ENCODE peak calls at places on chromosome X, in five cellular contexts. C is transverse colon, F is AG09309, Z is tibial nerve, Q is lower lobe of right lung. J is an unnamed sample.
A peak's percentile ranks its signal among the peaks of the same experiment; 100 is the strongest.

GRCh38 chrX:19003756-19004155 is 19.8 kb upstream of the PHKA2 start:
- DNase-seq in Z (no peak), Q (no peak), F (no peak), C (no peak), J (no peak)

GRCh38 chrX:100404851-100405250 is 5.2 kb downstream of the PCDH19 start:
- DNase-seq in F (no peak), Z (no peak), Q (no peak), C (no peak), J (no peak)

GRCh38 chrX:23387826-23388225 is 53.2 kb downstream of the PTCHD1 start:
- DNase-seq in Z (no peak), F (no peak), Q (no peak), C (no peak), J (no peak)

GRCh38 chrX:119753639-119754257 is 4.6 kb upstream of the SOWAHD start:
- DNase-seq in F (no peak), Z (peak; percentile 31), C (peak; percentile 32), Q (no peak), J (peak; percentile 48)

GRCh38 chrX:148298737-148299136 is 201.7 kb upstream of the AFF2 start:
- DNase-seq in Q (no peak), Z (no peak), C (no peak), F (no peak), J (no peak)

GRCh38 chrX:115460565-115460888 is 100.4 kb upstream of the PLS3 start:
- DNase-seq in Q (no peak), Z (no peak), F (no peak), C (no peak), J (no peak)

GRCh38 chrX:3046253-3046909 is 5.1 kb downstream of the ARSF start:
- DNase-seq in C (no peak), Z (no peak), Q (no peak), F (no peak), J (no peak)

GRCh38 chrX:2801223-2801622 is 27.5 kb upstream of the GYG2 start:
- DNase-seq in Q (no peak), Z (no peak), F (no peak), C (no peak), J (no peak)

GRCh38 chrX:72478853-72479252 is 93.8 kb downstream of the HDAC8 start:
- DNase-seq in F (no peak), Q (no peak), Z (no peak), C (no peak), J (no peak)

GRCh38 chrX:151181088-151181487 is 4.7 kb downstream of the GPR50 start:
- DNase-seq in Q (no peak), Z (no peak), F (no peak), C (no peak), J (no peak)

GRCh38 chrX:11111038-11111851 is at the start of gene HCCS:
- DNase-seq in Q (peak; percentile 89), C (peak; percentile 87), F (no peak), Z (peak; percentile 62), J (peak; percentile 86)

GRCh38 chrX:38087594-38087993 is 81.2 kb downstream of the SYTL5 start:
- DNase-seq in F (no peak), Z (no peak), Q (no peak), C (no peak), J (no peak)

GRCh38 chrX:41137589-41137988 is 52.3 kb downstream of the USP9X start:
- DNase-seq in Q (no peak), F (no peak), C (no peak), Z (no peak), J (no peak)

GRCh38 chrX:17976955-17977354 is 115.9 kb upstream of the RAI2 start:
- DNase-seq in Z (no peak), F (no peak), C (no peak), Q (no peak), J (no peak)

GRCh38 chrX:102887687-102888086 is 49.4 kb upstream of the RAB40AL start:
- DNase-seq in Z (no peak), Q (no peak), F (no peak), C (no peak), J (no peak)

GRCh38 chrX:96929036-96929435 is 45.3 kb downstream of the RPA4 start:
- DNase-seq in Q (no peak), C (no peak), Z (no peak), F (no peak), J (no peak)

GRCh38 chrX:17859609-17860178 is 1.4 kb downstream of the RAI2 start:
- DNase-seq in C (peak; percentile 15), F (no peak), Q (peak; percentile 58), Z (no peak), J (peak; percentile 12)

DNA sequence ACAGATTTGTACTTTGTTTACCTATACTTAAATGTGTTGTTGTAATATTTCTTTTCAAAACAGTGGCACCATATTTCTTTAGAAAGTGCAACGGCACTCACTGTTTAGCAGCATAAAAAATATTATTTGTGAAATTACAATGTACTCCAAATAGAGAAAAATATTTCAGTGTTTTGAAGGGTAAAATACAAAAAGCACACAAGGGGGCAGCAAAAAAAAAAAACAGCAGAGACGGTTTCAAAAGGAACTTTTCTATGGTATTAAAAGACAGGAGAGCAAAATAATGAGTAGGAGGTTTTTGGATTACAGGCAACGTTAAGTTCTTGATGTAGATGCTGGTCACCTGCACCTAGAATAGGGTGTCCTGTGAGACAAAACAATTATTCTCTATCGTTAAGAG is 2.0 kb downstream of the NUDT11 start:
- DNase-seq in F (no peak), C (no peak), Q (no peak), Z (no peak), J (no peak)
- TF ChIP-seq CTCF in F (peak; percentile 22), C (no peak), Q (no peak), Z (no peak), J (no peak)

DNA sequence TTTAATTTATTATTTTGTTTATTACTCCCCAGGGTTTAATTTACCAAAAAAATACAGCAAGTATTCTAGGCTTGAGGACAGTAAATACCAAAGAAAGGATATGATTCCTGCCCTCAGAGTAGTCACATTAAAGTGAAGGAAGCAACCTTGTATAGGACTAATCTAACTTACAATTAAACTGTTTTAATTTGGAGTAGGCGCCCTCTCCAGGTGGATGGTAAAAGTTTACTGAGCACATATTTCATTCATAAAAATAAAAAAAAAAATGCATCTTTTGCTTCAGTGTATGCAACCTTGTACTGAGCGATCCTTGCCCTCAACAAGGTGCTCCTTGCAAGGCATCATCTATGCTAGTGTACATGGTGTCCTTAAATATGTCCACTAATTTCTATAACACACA is 72.0 kb upstream of the MAGEB16 start:
- DNase-seq in C (no peak), Z (no peak), Q (no peak), F (no peak), J (peak; percentile 30)
- TF ChIP-seq CTCF in C (no peak), Z (no peak), Q (no peak), F (no peak), J (peak; percentile 18)

GRCh38 chrX:33336783-33337182 is 125.4 kb upstream of the DMD start:
- DNase-seq in Q (no peak), C (no peak), F (no peak), Z (peak; percentile 38), J (peak; percentile 41)
- TF ChIP-seq CTCF in Q (peak; percentile 27), C (no peak), F (no peak), Z (peak; percentile 42), J (no peak)

DNA sequence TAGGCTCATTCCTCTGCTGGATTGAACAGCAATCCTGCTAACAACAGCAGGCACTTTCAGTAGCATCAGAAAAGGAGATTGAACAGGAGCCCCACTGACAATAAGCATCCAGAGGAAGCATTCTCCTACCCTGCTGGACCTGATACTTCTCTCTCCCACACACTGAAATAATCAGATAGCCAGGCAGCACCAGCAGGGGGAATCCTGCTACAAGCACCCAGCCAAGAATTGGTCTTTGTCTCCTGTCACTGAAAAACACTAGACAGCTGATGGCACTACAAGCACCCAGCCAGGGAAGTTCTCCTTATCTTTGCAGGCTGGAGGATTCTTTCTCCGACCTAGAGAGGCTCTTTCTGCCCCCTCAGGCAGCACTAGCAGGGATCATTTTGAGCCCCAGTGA is 444.3 kb upstream of the GRIA3 start:
- DNase-seq in C (no peak), F (no peak), Z (no peak), Q (no peak), J (no peak)
- TF ChIP-seq CTCF in C (no peak), F (peak; percentile 13), Z (no peak), Q (no peak), J (no peak)

GRCh38 chrX:4277122-4277521 is 563.7 kb upstream of the PRKX start:
- DNase-seq in C (no peak), F (no peak), Q (no peak), Z (no peak), J (no peak)
- TF ChIP-seq CTCF in C (no peak), F (no peak), Q (no peak), Z (no peak), J (peak; percentile 16)

DNA sequence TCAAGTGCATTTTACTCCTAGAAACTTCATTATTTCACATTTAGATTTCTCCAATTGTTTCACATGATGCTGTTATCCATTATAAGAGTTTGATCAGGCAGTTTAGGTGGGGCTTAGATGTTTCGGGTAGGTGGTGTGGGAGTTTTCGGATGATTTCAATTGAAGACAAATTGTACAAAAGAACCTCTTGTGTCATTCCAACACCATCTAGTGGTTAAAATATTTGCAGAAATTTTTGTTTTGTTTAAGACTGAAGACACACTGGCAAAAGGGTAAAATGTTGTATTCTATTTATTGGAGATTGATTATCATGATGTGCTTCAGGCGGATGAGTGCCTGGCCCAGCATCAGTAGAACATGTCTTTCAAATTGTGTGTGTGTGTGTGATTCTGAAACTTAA is 212.7 kb downstream of the SH3BGRL start:
- DNase-seq in Z (no peak), F (no peak), C (no peak), Q (no peak), J (no peak)
- TF ChIP-seq CTCF in Z (peak; percentile 13), F (no peak), C (no peak), Q (no peak), J (no peak)

GRCh38 chrX:69137371-69137881 is 27.8 kb downstream of the PJA1 start:
- DNase-seq in Z (peak; percentile 26), Q (no peak), C (no peak), F (peak; percentile 55), J (no peak)
- TF ChIP-seq CTCF in Z (no peak), Q (no peak), C (no peak), F (no peak), J (no peak)

GRCh38 chrX:67724359-67725110 is 180.7 kb downstream of the AR start:
- DNase-seq in Q (no peak), C (no peak), Z (peak; percentile 19), F (no peak), J (no peak)
- TF ChIP-seq CTCF in Q (peak; percentile 15), C (no peak), Z (no peak), F (peak; percentile 17), J (no peak)

DNA sequence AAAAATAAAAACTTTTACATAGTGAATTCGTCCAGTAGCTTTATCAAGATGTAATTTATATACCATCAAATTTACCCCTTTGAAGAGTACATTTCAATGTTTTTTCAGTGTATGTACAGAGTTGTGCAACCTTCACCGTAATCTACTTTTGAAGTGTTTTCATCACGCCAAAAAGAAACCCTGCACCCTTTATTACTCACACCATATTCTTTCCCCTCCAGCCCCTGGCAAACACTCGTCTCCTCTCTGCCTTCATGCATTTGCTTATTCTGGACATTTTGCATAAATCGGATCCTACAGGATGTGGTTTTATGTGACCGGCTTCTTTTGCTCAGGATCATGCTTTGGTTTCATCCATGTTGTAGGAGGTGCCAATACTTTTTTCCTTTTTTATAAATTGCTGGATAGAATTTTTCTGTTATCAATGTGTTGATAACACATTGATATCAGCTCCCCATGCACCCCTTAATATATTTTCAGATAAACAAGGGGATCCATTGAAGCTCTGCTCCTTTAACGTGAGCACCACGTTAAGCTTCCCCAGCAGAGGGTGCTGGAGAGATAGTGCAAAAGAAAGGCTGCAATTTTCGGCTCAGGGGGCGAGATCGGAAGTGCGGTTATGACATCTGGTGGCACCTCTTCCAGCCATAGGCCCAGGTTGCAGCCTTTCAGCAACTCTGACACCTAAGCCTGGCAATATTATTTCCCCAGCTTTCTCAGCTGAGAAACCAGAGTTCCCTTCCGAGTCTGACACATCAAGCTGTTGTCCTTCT is 100.1 kb upstream of the VCX3B start:
- DNase-seq in Q (peak; percentile 35), F (no peak), C (no peak), Z (no peak), J (no peak)
- TF ChIP-seq CTCF in Q (peak; percentile 25), F (no peak), C (no peak), Z (peak; percentile 9), J (no peak)